ENCODE peak calls at places on chromosomes 2 and 18, in four cellular contexts. One of them, this sample, is unnamed.

GRCh38 chr2:64807417-64807816 is 153.7 kb upstream of the SERTAD2 start:
- DNase-seq in Calu3: peak
- DNase-seq in fibroblast of the conjunctiva: peak
- DNase-seq in mucosa of gallbladder: no peak
- DNase-seq in this sample: no peak

GRCh38 chr2:65204461-65205230 is 23.0 kb upstream of the ACTR2 start:
- DNase-seq in mucosa of gallbladder: no peak
- DNase-seq in Calu3: no peak
- DNase-seq in fibroblast of the conjunctiva: no peak
- DNase-seq in this sample: no peak

GRCh38 chr2:146716591-146716990 is 1128.2 kb upstream of the ACVR2A start:
- DNase-seq in Calu3: no peak
- DNase-seq in fibroblast of the conjunctiva: no peak
- DNase-seq in mucosa of gallbladder: no peak
- DNase-seq in this sample: no peak

GRCh38 chr2:86072271-86072858 is 33.3 kb downstream of the POLR1A start:
- DNase-seq in fibroblast of the conjunctiva: peak
- DNase-seq in mucosa of gallbladder: peak
- DNase-seq in Calu3: no peak
- DNase-seq in this sample: no peak

GRCh38 chr2:195477248-195477995 is 179.6 kb upstream of the SLC39A10 start:
- DNase-seq in Calu3: no peak
- DNase-seq in mucosa of gallbladder: no peak
- DNase-seq in fibroblast of the conjunctiva: no peak
- DNase-seq in this sample: no peak

GRCh38 chr2:42021490-42021889 is 26.3 kb upstream of the PKDCC start:
- DNase-seq in fibroblast of the conjunctiva: peak
- DNase-seq in mucosa of gallbladder: no peak
- DNase-seq in Calu3: no peak
- DNase-seq in this sample: no peak

GRCh38 chr2:223122706-223123265 is 70.8 kb downstream of the KCNE4 start:
- DNase-seq in mucosa of gallbladder: no peak
- DNase-seq in Calu3: no peak
- DNase-seq in fibroblast of the conjunctiva: no peak
- DNase-seq in this sample: no peak

GRCh38 chr2:199946196-199946595 is 9.1 kb downstream of the TYW5 start:
- DNase-seq in Calu3: no peak
- DNase-seq in mucosa of gallbladder: no peak
- DNase-seq in fibroblast of the conjunctiva: no peak
- DNase-seq in this sample: no peak

GRCh38 chr18:23884712-23885375 is 129.7 kb upstream of the TTC39C start:
- DNase-seq in fibroblast of the conjunctiva: no peak
- DNase-seq in mucosa of gallbladder: peak
- DNase-seq in Calu3: peak
- DNase-seq in this sample: no peak

GRCh38 chr18:26487437-26487836 is 60.9 kb downstream of the KCTD1 start:
- DNase-seq in mucosa of gallbladder: peak
- DNase-seq in Calu3: peak
- DNase-seq in fibroblast of the conjunctiva: no peak
- DNase-seq in this sample: no peak

GRCh38 chr2:46974659-46975058 is 59.1 kb upstream of the MCFD2 start:
- DNase-seq in Calu3: no peak
- DNase-seq in mucosa of gallbladder: no peak
- DNase-seq in fibroblast of the conjunctiva: no peak
- DNase-seq in this sample: no peak

GRCh38 chr2:70011786-70012185 is 50.4 kb upstream of the ASPRV1 start:
- DNase-seq in fibroblast of the conjunctiva: no peak
- DNase-seq in Calu3: no peak
- DNase-seq in mucosa of gallbladder: no peak
- DNase-seq in this sample: no peak

GRCh38 chr18:58674863-58675472 is 3.7 kb downstream of the MALT1 start:
- DNase-seq in mucosa of gallbladder: no peak
- DNase-seq in Calu3: no peak
- DNase-seq in fibroblast of the conjunctiva: no peak
- DNase-seq in this sample: no peak

GRCh38 chr18:2881490-2882195 is 34.8 kb downstream of the EMILIN2 start:
- DNase-seq in Calu3: no peak
- DNase-seq in fibroblast of the conjunctiva: peak
- DNase-seq in mucosa of gallbladder: peak
- DNase-seq in this sample: no peak

GRCh38 chr2:210617732-210618330 is 61.4 kb downstream of the CPS1 start:
- DNase-seq in fibroblast of the conjunctiva: peak
- DNase-seq in Calu3: peak
- DNase-seq in mucosa of gallbladder: peak
- DNase-seq in this sample: peak

GRCh38 chr2:21261591-21261990 is 137.8 kb downstream of the TDRD15 start:
- DNase-seq in Calu3: no peak
- DNase-seq in mucosa of gallbladder: no peak
- DNase-seq in fibroblast of the conjunctiva: no peak
- DNase-seq in this sample: no peak

GRCh38 chr2:60880988-60881932 is at the start of gene REL:
- DNase-seq in fibroblast of the conjunctiva: peak
- DNase-seq in Calu3: peak
- DNase-seq in mucosa of gallbladder: peak
- DNase-seq in this sample: peak

GRCh38 chr2:10075101-10075500 is 5.1 kb downstream of the CYS1 start:
- DNase-seq in fibroblast of the conjunctiva: no peak
- DNase-seq in mucosa of gallbladder: no peak
- DNase-seq in Calu3: no peak
- DNase-seq in this sample: no peak

GRCh38 chr2:222196159-222196558 is 102.6 kb downstream of the PAX3 start:
- DNase-seq in mucosa of gallbladder: no peak
- DNase-seq in fibroblast of the conjunctiva: no peak
- DNase-seq in Calu3: no peak
- DNase-seq in this sample: no peak

GRCh38 chr2:197234792-197235191 is 75.8 kb downstream of the ANKRD44 start:
- DNase-seq in mucosa of gallbladder: no peak
- DNase-seq in Calu3: no peak
- DNase-seq in fibroblast of the conjunctiva: no peak
- DNase-seq in this sample: no peak

GRCh38 chr2:171858397-171858958 is 35.6 kb downstream of the SLC25A12 start:
- DNase-seq in mucosa of gallbladder: no peak
- DNase-seq in Calu3: no peak
- DNase-seq in fibroblast of the conjunctiva: no peak
- DNase-seq in this sample: no peak

GRCh38 chr2:46915281-46915810 is at the start of gene MCFD2:
- DNase-seq in mucosa of gallbladder: no peak
- DNase-seq in Calu3: no peak
- DNase-seq in fibroblast of the conjunctiva: no peak
- DNase-seq in this sample: no peak

GRCh38 chr2:229798446-229799147 is 84.2 kb upstream of the DNER start:
- DNase-seq in mucosa of gallbladder: no peak
- DNase-seq in fibroblast of the conjunctiva: peak
- DNase-seq in Calu3: no peak
- DNase-seq in this sample: no peak

GRCh38 chr2:26569216-26570082 is 71.7 kb downstream of the CIB4 start:
- DNase-seq in fibroblast of the conjunctiva: no peak
- DNase-seq in mucosa of gallbladder: no peak
- DNase-seq in Calu3: no peak
- DNase-seq in this sample: no peak

GRCh38 chr2:160375802-160376469 is 117.7 kb downstream of the RBMS1 start:
- DNase-seq in Calu3: no peak
- DNase-seq in mucosa of gallbladder: no peak
- DNase-seq in fibroblast of the conjunctiva: no peak
- DNase-seq in this sample: no peak